ENCODE peak calls at places on chromosomes 3 and 15, in four cellular contexts. B is IMR-90, W is K562, T is GM12878. U is an unnamed sample.
A peak's percentile ranks its signal among the peaks of the same experiment; 100 is the strongest.

GRCh38 chr15:53196235-53196634 is 406.1 kb upstream of the ONECUT1 start:
- DNase-seq in W (no peak), B (no peak), T (no peak), U (no peak)

GRCh38 chr3:98565843-98566242 is 27.6 kb downstream of the CPOX start:
- DNase-seq in B (no peak), W (no peak), T (no peak), U (no peak)

GRCh38 chr15:77002436-77002835 is 7.5 kb downstream of the PSTPIP1 start:
- DNase-seq in B (no peak), T (no peak), W (no peak), U (no peak)

GRCh38 chr15:65405793-65406192 is 17.0 kb downstream of the IGDCC4 start:
- DNase-seq in B (no peak), T (no peak), W (no peak), U (no peak)

GRCh38 chr15:75217012-75217411 is 15.3 kb downstream of the C15orf39 start:
- DNase-seq in B (no peak), W (no peak), T (no peak), U (no peak)

GRCh38 chr3:8817486-8817885 is 48.1 kb upstream of the OXTR start:
- DNase-seq in T (no peak), W (no peak), B (no peak), U (no peak)

GRCh38 chr3:38177175-38177574 is 11.8 kb downstream of the OXSR1 start:
- DNase-seq in T (no peak), B (peak; percentile 13), W (no peak), U (no peak)

GRCh38 chr3:127426444-127427168 is 138.8 kb upstream of the PRR20G start:
- DNase-seq in W (no peak), B (no peak), T (no peak), U (no peak)

GRCh38 chr3:35413483-35413882 is 225.8 kb upstream of the ARPP21 start:
- DNase-seq in B (no peak), T (no peak), W (no peak), U (no peak)

GRCh38 chr15:91921821-91922198 is 68.3 kb downstream of the SLCO3A1 start:
- DNase-seq in B (no peak), W (no peak), T (no peak), U (no peak)

GRCh38 chr3:53581671-53582070 is 87.3 kb downstream of the CACNA1D start:
- DNase-seq in W (no peak), B (peak; percentile 1), T (no peak), U (no peak)

GRCh38 chr3:185824467-185825378 is at the start of gene IGF2BP2:
- DNase-seq in B (peak; percentile 80), W (peak; percentile 85), T (no peak), U (peak; percentile 84)

GRCh38 chr15:68301300-68301699 is 23.8 kb downstream of the FEM1B start:
- DNase-seq in B (no peak), W (no peak), T (no peak), U (no peak)

GRCh38 chr3:73451276-73451973 is 173.3 kb downstream of the PDZRN3 start:
- DNase-seq in W (no peak), B (peak; percentile 70), T (peak; percentile 23), U (no peak)

GRCh38 chr15:85430406-85431204 is 50.2 kb downstream of the AKAP13 start:
- DNase-seq in B (no peak), T (peak; percentile 53), W (no peak), U (no peak)

GRCh38 chr15:40252438-40253178 is 13.7 kb downstream of the PAK6 start:
- DNase-seq in W (no peak), B (no peak), T (no peak), U (peak; percentile 19)

GRCh38 chr3:158452324-158452723 is 118.7 kb upstream of the MLF1 start:
- DNase-seq in W (no peak), B (no peak), T (no peak), U (no peak)

GRCh38 chr3:57068437-57069089 is 8.1 kb downstream of the SPATA12 start:
- DNase-seq in W (peak; percentile 51), T (peak; percentile 95), B (peak; percentile 61), U (peak; percentile 66)

GRCh38 chr15:78763796-78764241 is 47.4 kb downstream of the ADAMTS7 start:
- DNase-seq in T (no peak), B (no peak), W (no peak), U (no peak)

GRCh38 chr15:80660114-80660513 is 35.0 kb upstream of the ABHD17C start:
- DNase-seq in T (no peak), B (peak; percentile 41), W (no peak), U (peak; percentile 24)

GRCh38 chr3:104388624-104389023 is 978.1 kb upstream of the ALCAM start:
- DNase-seq in T (no peak), W (no peak), B (peak; percentile 19), U (peak; percentile 16)

GRCh38 chr3:120795017-120795648 is 52.6 kb downstream of the GTF2E1 start:
- DNase-seq in B (peak; percentile 82), W (peak; percentile 56), T (peak; percentile 51), U (peak; percentile 85)

DNA sequence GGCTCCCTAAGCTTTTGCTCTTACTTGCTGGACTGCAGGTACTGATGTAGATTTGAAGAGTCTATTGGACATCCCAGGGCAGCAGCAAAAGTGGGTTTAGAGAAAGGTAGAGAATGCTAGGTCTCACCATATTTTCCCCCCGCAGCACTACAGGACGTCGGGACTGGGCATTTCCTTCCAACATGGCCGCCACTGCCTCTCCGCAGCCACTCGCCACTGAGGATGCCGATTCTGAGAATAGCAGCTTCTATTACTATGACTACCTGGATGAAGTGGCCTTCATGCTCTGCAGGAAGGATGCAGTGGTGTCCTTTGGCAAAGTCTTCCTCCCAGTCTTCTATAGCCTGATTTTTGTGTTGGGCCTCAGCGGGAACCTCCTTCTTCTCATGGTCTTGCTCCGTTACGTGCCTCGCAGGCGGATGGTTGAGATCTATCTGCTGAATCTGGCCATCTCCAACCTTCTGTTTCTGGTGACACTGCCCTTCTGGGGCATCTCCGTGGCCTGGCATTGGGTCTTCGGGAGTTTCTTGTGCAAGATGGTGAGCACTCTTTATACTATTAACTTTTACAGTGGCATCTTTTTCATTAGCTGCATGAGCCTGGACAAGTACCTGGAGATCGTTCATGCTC is 11.2 kb downstream of the CYP8B1 start:
- DNase-seq in W (peak; percentile 9), T (no peak), B (no peak), U (no peak)
- TF ChIP-seq FOS in W (no peak), T (no peak), B (no peak), U (no peak)

GRCh38 chr15:61116830-61117229 is 112.3 kb downstream of the RORA start:
- DNase-seq in T (no peak), B (no peak), W (no peak), U (no peak)
- TF ChIP-seq FOS in T (no peak), B (no peak), W (no peak), U (no peak)

DNA sequence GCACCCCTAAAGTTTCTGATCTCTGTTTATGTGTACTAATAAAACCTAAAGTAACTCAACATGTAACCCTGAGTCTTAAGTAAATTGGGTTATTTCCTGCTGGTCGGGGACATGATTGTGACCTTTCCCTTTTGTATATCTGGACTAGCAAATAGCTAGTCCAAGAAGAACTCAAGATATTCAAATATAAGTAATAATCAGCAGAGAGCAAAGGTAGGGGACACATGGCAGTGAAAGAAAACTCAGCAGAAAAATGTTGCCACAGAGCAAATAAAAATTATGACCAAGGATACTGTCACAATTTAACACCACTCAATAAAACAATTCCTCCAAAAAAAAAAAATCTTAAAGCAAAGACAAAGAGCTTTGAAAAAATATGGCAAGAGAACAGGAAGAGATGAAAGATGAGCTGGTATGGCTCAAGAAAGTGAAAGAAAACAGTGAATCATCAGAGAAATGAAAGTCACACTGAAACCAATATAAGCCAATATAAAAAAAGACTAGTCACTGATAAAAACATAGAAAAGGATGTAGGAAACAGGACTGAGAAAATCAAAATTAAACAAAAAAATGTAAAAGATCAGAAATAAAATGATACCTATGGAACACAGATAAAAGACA is 43.5 kb downstream of the HLTF start:
- DNase-seq in W (no peak), T (peak; percentile 25), B (peak; percentile 72), U (peak; percentile 72)
- TF ChIP-seq FOS in W (no peak), T (no peak), B (no peak), U (peak; percentile 43)

DNA sequence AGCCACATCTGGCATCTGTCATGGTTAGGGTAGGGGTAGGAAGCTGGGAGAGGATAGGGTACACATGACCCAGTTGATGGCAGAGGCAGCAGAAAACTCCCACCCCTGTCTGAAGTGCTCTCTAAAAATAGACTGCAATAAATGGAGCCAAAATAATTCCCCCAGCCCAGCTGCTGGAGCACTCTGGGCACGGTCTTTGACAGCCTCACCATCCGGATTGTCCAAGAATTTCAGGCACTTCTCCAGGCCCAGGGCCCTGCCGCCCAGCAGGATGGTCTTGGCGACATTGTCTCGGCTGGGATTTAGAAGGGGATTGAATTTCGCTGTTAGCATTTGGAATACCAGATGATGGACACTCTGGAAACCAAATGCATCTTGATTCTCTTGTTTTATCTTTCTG is 103.7 kb downstream of the IQSEC1 start:
- DNase-seq in T (no peak), W (no peak), B (no peak), U (no peak)
- TF ChIP-seq FOS in T (no peak), W (no peak), B (no peak), U (no peak)

DNA sequence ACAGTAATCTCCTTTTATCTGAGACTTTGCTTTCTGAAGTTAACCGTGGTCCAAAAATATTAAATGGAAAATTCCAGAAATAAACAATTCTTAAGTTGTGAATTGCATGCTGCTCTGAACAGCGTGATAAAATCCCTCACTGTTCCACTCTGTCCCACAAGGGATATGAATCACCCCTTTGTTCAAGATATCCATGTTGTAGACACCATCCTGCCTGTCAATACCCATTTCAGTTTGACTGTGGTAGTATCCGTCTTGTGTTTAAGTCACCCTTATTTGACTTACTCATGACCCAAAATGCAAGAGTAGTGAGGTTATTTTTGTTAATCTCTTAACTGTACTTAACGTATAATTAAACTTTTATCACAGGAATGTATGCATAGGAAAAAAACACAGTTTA is 435.0 kb downstream of the SHQ1 start:
- DNase-seq in W (no peak), B (peak; percentile 25), T (no peak), U (peak; percentile 83)
- TF ChIP-seq FOS in W (no peak), B (no peak), T (no peak), U (peak; percentile 66)

GRCh38 chr3:50644556-50644955 is 27.6 kb downstream of the MAPKAPK3 start:
- DNase-seq in W (no peak), T (no peak), B (no peak), U (no peak)
- TF ChIP-seq FOS in W (no peak), T (no peak), B (no peak), U (no peak)

DNA sequence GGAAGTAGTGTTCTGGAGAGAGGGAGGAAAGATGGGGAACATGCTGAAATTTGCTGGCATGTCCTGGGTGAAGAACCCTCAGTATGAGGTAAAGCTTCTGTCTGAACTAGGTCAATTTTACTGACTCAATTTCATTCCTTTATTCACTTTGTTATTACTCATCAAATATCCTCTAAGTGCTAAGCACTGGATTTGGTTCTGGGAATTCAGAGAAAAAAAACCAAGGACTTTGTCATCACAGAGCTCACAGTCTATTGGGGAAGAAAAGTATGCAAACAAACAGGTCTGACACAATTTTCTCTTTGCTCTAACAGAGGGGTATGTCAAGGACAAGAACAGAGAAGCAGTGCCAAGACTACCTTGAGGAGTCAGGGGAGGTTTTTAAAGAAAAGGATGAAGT is 68.0 kb downstream of the TFG start:
- DNase-seq in W (no peak), T (no peak), B (peak; percentile 77), U (no peak)
- TF ChIP-seq FOS in W (no peak), T (no peak), B (no peak), U (no peak)

GRCh38 chr15:101255615-101256350 is 3.9 kb upstream of the CHSY1 start:
- DNase-seq in B (peak; percentile 92), T (no peak), W (peak; percentile 81), U (peak; percentile 94)
- TF ChIP-seq FOS in B (peak; percentile 61), T (no peak), W (no peak), U (peak; percentile 72)